ENCODE peak calls at places on chromosomes 6 and 20, in six cellular contexts. V is thyroid gland, W is MCF 10A, R is GM10248, S is endothelial cell, Y is IMR-90. H is an unnamed sample.

GRCh38 chr20:23019403-23019802 is 15.7 kb upstream of the SSTR4 start:
- DNase-seq in S (no peak), V (peak; percentile 44), R (no peak), Y (no peak), W (no peak), H (no peak)

GRCh38 chr6:148203281-148203925 is 139.2 kb upstream of the SASH1 start:
- DNase-seq in W (no peak), Y (peak; percentile 98), R (no peak), S (no peak), V (no peak), H (no peak)

GRCh38 chr20:52103469-52103910 is 88.1 kb downstream of the ZFP64 start:
- DNase-seq in S (peak; percentile 22), V (no peak), Y (peak; percentile 20), R (peak; percentile 31), W (no peak), H (peak; percentile 43)

GRCh38 chr6:169082093-169082492 is 171.6 kb downstream of the THBS2 start:
- DNase-seq in V (no peak), R (no peak), W (no peak), Y (peak; percentile 56), S (no peak), H (no peak)

GRCh38 chr20:23257106-23257761 is 93.4 kb upstream of the NXT1 start:
- DNase-seq in W (peak; percentile 14), R (no peak), V (no peak), S (no peak), Y (peak; percentile 27), H (no peak)

GRCh38 chr20:23528867-23529431 is 38.0 kb downstream of the CST8 start:
- DNase-seq in R (no peak), W (peak; percentile 51), V (no peak), S (no peak), Y (no peak), H (no peak)

GRCh38 chr6:75458895-75459294 is 34.7 kb downstream of the FILIP1 start:
- DNase-seq in S (no peak), V (no peak), W (peak; percentile 92), Y (peak; percentile 71), R (no peak), H (no peak)

GRCh38 chr20:21380711-21381110 is 16.6 kb downstream of the NKX2-4 start:
- DNase-seq in S (no peak), R (no peak), W (no peak), Y (no peak), V (no peak), H (no peak)

GRCh38 chr20:63703976-63704748 is 3.6 kb downstream of the ARFRP1 start:
- DNase-seq in R (peak; percentile 5), V (no peak), Y (no peak), W (no peak), S (no peak), H (no peak)

GRCh38 chr20:1299522-1299921 is 29.4 kb downstream of the SDCBP2 start:
- DNase-seq in W (peak; percentile 18), R (peak; percentile 43), V (peak; percentile 25), Y (no peak), S (peak; percentile 27), H (peak; percentile 56)

GRCh38 chr6:52346503-52346902 is 15.4 kb upstream of the PAQR8 start:
- DNase-seq in V (no peak), S (no peak), W (no peak), R (no peak), Y (no peak), H (no peak)

GRCh38 chr20:62492711-62493110 is 16.9 kb upstream of the GATA5 start:
- DNase-seq in R (no peak), W (no peak), Y (no peak), S (no peak), V (no peak), H (no peak)

GRCh38 chr6:47630587-47630986 is 67.8 kb upstream of the ADGRF4 start:
- DNase-seq in R (no peak), S (no peak), W (no peak), Y (no peak), V (no peak), H (no peak)

DNA sequence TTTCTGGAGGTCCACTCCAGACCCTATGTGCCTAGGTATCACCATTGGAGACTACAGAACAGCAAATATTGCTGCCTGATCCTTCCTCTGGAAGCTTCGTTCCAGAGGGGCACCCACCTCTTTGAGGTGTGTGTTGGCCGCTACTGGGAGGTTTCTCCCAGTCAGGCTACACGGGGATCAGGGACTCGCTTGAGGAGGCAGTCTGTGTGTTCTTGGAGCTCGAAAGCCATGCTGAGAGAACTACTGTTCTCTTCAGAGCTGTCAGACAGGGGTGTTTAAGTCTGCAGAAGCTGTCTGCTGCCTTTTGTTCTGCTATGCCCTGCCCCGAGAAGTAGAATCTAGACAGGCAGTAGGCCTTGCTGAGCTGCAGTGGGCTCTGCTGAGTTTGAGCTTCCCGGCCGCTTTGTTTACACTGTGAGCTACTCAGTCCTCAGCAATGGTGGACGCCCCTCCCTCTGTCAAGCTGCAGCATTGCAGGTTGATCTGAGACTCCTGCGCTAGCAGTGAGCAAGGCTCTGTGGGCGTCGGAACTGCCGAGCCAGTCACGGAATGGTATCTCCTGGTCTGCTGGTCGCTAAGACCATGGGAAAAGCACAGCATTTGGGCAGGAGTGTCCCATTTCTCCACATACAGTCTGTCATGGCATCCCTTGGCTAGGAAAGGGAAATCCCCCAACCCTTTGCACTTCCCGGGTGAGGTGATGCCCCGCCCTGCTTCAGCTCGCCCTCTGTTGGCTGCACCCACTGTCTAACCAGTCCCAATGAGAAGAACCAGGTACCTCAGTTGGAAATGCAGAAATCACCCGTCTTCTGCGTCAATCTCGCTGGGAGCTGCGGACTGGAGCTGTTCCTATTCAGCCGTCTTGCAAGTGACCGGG is 32.5 kb upstream of the ASCC3 start:
- DNase-seq in R (no peak), V (no peak), W (no peak), Y (peak; percentile 35), S (no peak), H (no peak)
- TF ChIP-seq CTCF in R (no peak), V (no peak), W (no peak), Y (no peak), S (no peak), H (no peak)

DNA sequence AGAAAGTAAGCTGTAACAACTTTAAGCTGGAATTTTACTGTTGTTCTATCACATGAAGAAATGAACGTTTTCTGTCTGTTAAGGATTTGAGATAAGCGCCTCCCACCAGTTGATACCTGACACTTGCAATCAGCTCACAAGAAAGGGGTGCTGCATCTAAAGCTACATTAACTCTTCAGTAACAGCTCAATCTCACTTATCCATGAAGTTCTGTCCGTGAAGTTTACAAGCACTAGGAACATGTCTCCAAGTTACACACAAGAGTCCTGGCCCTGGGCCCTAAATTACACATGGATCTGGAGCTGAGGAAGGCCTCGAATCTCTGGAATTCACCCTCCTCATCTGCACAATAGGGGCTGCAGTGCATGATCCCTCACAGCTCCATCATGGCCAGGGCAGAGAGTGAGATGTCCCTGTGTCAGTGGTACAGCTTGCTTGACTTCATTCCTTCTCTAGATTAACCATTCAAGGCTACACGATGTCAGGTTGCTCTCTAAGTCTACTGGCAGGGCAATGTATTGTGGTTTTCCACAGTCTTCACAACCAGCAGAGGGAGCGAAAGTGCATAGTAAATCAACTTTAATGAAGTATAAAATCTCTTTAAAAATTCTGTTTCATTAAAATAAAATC is 182.4 kb upstream of the MCHR2 start:
- DNase-seq in V (peak; percentile 7), W (peak; percentile 62), R (no peak), Y (peak; percentile 74), S (peak; percentile 9), H (no peak)
- TF ChIP-seq CTCF in V (no peak), W (peak; percentile 27), R (peak; percentile 27), Y (peak; percentile 58), S (no peak), H (no peak)

GRCh38 chr6:109523478-109523877 is 40.5 kb upstream of the ZBTB24 start:
- DNase-seq in W (peak; percentile 82), Y (peak; percentile 40), V (no peak), S (no peak), R (no peak), H (no peak)

GRCh38 chr6:109526905-109527628 is 44.0 kb upstream of the ZBTB24 start:
- DNase-seq in R (peak; percentile 40), Y (peak; percentile 69), V (peak; percentile 30), W (peak; percentile 80), S (peak; percentile 66), H (peak; percentile 24)

GRCh38 chr6:109524129-109524528 is 41.1 kb upstream of the ZBTB24 start:
- DNase-seq in R (no peak), W (no peak), S (no peak), V (no peak), Y (no peak), H (no peak)

GRCh38 chr6:109531446-109531845 is 48.4 kb upstream of the ZBTB24 start:
- DNase-seq in W (no peak), V (no peak), Y (no peak), R (no peak), S (no peak), H (no peak)

DNA sequence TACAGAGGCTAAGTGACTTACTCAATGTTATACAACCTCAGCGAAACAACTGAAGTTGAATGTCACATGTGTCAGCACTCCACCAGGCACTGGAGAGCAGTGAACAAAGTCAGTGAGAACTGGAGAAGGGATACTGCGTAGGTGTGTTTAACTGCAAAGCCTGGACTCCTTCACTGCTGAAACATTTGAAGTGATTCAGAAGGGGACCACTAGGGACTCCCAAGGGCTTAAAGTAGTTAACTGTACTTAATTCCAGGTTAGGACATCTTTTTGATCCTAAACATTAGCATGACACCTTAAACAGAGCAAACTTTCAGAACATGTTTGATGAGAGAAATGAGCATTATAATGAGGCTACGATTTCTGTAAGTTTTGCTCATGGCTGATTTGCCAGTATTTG is 45.0 kb upstream of the ZBTB24 start:
- DNase-seq in Y (peak; percentile 16), W (peak; percentile 27), S (no peak), R (no peak), V (no peak), H (no peak)
- TF ChIP-seq CTCF in Y (peak; percentile 25), W (no peak), S (peak; percentile 41), R (no peak), V (no peak), H (no peak)

GRCh38 chr6:31403283-31403989 is at the start of gene MICA:
- DNase-seq in Y (peak; percentile 79), S (peak; percentile 78), V (peak; percentile 96), W (peak; percentile 96), R (peak; percentile 92), H (peak; percentile 94)

GRCh38 chr6:31412506-31412905 is 9.1 kb downstream of the MICA start:
- DNase-seq in Y (no peak), V (no peak), S (no peak), W (no peak), R (no peak), H (no peak)

GRCh38 chr6:31405996-31406395 is 2.6 kb downstream of the MICA start:
- DNase-seq in S (no peak), W (no peak), Y (no peak), R (no peak), V (no peak), H (no peak)

GRCh38 chr6:31402324-31403282 is 792 bp upstream of the MICA start:
- DNase-seq in W (peak; percentile 57), S (peak; percentile 15), V (peak; percentile 51), R (peak; percentile 23), Y (no peak), H (peak; percentile 32)

GRCh38 chr6:31407699-31408098 is 4.3 kb downstream of the MICA start:
- DNase-seq in S (no peak), W (peak; percentile 60), V (no peak), Y (peak; percentile 78), R (no peak), H (no peak)
- TF ChIP-seq CTCF in S (no peak), W (no peak), V (no peak), Y (no peak), R (no peak), H (no peak)

H was measured in GM13976.